ENCODE peak calls at places on chromosomes 12 and 14, in ten cellular contexts. S is cardiac fibroblast; Q is effector memory CD4-positive, alpha-beta T cell; T is HepG2; M is CD4-positive, CD25-positive, alpha-beta regulatory T cell; H is Karpas-422; V is GM23248; B is H7; A is GM12865; F is astrocyte. G is an unnamed sample.

GRCh38 chr12:108309674-108310312 is 29.3 kb downstream of the CMKLR1 start:
- DNase-seq in T (no peak), F (no peak), S (no peak), H (no peak), A (peak; percentile 49), M (no peak), Q (no peak), V (no peak), B (no peak), G (no peak)

GRCh38 chr12:86698581-86698980 is 442.4 kb upstream of the MGAT4C start:
- DNase-seq in M (no peak), B (no peak), S (peak; percentile 69), T (no peak), F (peak; percentile 60), A (no peak), H (no peak), V (peak; percentile 70), Q (no peak), G (peak; percentile 22)

GRCh38 chr14:105199093-105199492 is 18.0 kb upstream of the NUDT14 start:
- DNase-seq in T (no peak), Q (no peak), B (no peak), M (no peak), S (peak; percentile 58), F (peak; percentile 42), H (no peak), A (no peak), V (no peak), G (no peak)

GRCh38 chr12:75783093-75783877 is 248.3 kb downstream of the PHLDA1 start:
- DNase-seq in F (peak; percentile 34), A (no peak), H (no peak), M (no peak), Q (no peak), B (no peak), V (peak; percentile 50), T (no peak), S (no peak), G (no peak)

GRCh38 chr12:51403159-51403558 is 12.0 kb upstream of the GALNT6 start:
- DNase-seq in Q (no peak), B (no peak), T (no peak), V (no peak), F (peak; percentile 49), A (peak; percentile 61), M (no peak), H (no peak), S (peak; percentile 49), G (no peak)

GRCh38 chr12:68169213-68169889 is 9.8 kb upstream of the IFNG start:
- DNase-seq in M (no peak), A (no peak), B (no peak), V (no peak), T (no peak), S (no peak), H (no peak), Q (no peak), F (no peak), G (no peak)

GRCh38 chr12:113242018-113242418 is 20.8 kb downstream of the TPCN1 start:
- DNase-seq in S (no peak), A (no peak), V (peak; percentile 82), H (no peak), Q (no peak), T (no peak), B (no peak), M (no peak), F (peak; percentile 74), G (no peak)

GRCh38 chr14:103641181-103641580 is 12.2 kb downstream of the KLC1 start:
- DNase-seq in V (peak; percentile 83), T (no peak), S (no peak), B (no peak), Q (no peak), A (no peak), H (no peak), M (no peak), F (peak; percentile 83), G (no peak)

GRCh38 chr12:93592641-93593396 is 20.3 kb downstream of the SOCS2 start:
- DNase-seq in F (no peak), M (no peak), H (no peak), V (peak; percentile 25), A (no peak), T (no peak), Q (no peak), B (no peak), S (no peak), G (no peak)

GRCh38 chr12:19220861-19221466 is 91.4 kb downstream of the PLEKHA5 start:
- DNase-seq in F (peak; percentile 93), H (no peak), T (no peak), A (no peak), S (peak; percentile 77), B (no peak), V (peak; percentile 87), Q (no peak), M (no peak), G (no peak)

GRCh38 chr12:53069621-53070410 is 9.4 kb downstream of the SPRYD3 start:
- DNase-seq in A (no peak), M (no peak), B (peak; percentile 66), H (no peak), V (no peak), F (no peak), S (no peak), Q (no peak), T (no peak), G (no peak)

GRCh38 chr12:67630373-67631088 is 18.0 kb upstream of the DYRK2 start:
- DNase-seq in A (peak; percentile 85), M (peak; percentile 91), B (peak; percentile 42), S (peak; percentile 25), H (peak; percentile 61), T (peak; percentile 10), F (no peak), V (no peak), Q (peak; percentile 83), G (no peak)

GRCh38 chr12:14921218-14921617 is 17.1 kb downstream of the ERP27 start:
- DNase-seq in T (no peak), F (no peak), B (no peak), Q (no peak), M (no peak), A (no peak), H (no peak), S (no peak), V (no peak), G (no peak)

GRCh38 chr12:92145731-92146496 is at the start of gene BTG1:
- DNase-seq in Q (peak; percentile 99), T (peak; percentile 98), H (peak; percentile 100), B (peak; percentile 94), A (peak; percentile 100), M (peak; percentile 100), V (peak; percentile 100), F (peak; percentile 99), S (peak; percentile 100), G (peak; percentile 99)

GRCh38 chr12:92146865-92147264 is 1.2 kb upstream of the BTG1 start:
- DNase-seq in T (no peak), H (no peak), A (no peak), M (peak; percentile 2), S (no peak), V (peak; percentile 21), F (no peak), Q (no peak), B (no peak), G (no peak)

GRCh38 chr12:92146497-92146828 is 817 bp upstream of the BTG1 start:
- DNase-seq in A (no peak), B (no peak), H (no peak), V (no peak), F (peak; percentile 50), M (no peak), S (peak; percentile 46), T (no peak), Q (no peak), G (no peak)

GRCh38 chr12:92149563-92149962 is 3.9 kb upstream of the BTG1 start:
- DNase-seq in S (no peak), V (no peak), M (no peak), Q (no peak), A (no peak), H (peak; percentile 6), F (no peak), B (no peak), T (no peak), G (no peak)

DNA sequence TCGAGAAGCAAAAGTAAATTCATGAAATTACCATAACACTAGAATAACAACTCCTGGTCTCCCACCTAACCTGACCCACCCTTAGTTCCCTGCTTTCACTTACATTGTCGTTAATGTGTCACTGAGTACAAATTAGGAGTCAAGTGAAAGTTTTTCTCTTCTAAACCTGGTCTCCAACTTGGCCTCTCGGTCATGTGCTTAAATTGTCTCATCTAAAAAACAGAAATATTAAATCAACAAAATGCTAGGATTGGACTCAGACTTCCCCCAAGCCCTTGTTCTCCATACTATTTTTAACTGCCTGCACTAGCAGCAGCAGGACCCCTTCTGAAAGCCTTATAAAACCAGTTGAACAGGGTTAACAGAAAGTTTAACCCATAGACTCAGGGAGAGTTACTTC is 1.8 kb upstream of the BTG1 start:
- DNase-seq in A (peak; percentile 52), F (no peak), S (no peak), T (no peak), V (no peak), B (no peak), H (peak; percentile 22), Q (no peak), M (peak; percentile 3), G (no peak)
- H3K4me3 ChIP-seq in A (peak overlapping the region; percentile 94), F (no peak overlapping the region), S (no peak overlapping the region), T (no peak overlapping the region), V (peak overlapping the region; percentile 78), B (no peak overlapping the region), H (no peak overlapping the region), Q (peak overlapping the region; percentile 90), M (peak overlapping the region; percentile 99), G (no peak overlapping the region)

GRCh38 chr12:13255792-13256704 is 59.5 kb downstream of the EMP1 start:
- DNase-seq in B (peak; percentile 90), A (peak; percentile 74), Q (peak; percentile 50), V (peak; percentile 94), S (peak; percentile 97), F (peak; percentile 81), M (peak; percentile 54), T (peak; percentile 83), H (peak; percentile 91), G (peak; percentile 60)
- H3K4me3 ChIP-seq in B (peak overlapping the region; percentile 21), A (no peak overlapping the region), Q (no peak overlapping the region), V (peak overlapping the region; percentile 71), S (peak overlapping the region; percentile 34), F (peak overlapping the region; percentile 55), M (no peak overlapping the region), T (no peak overlapping the region), H (no peak overlapping the region), G (peak overlapping the region; percentile 37)

GRCh38 chr14:55272415-55272786 is 1.2 kb downstream of the FBXO34 start:
- DNase-seq in F (no peak), B (no peak), H (peak; percentile 67), Q (no peak), M (no peak), S (no peak), A (no peak), V (no peak), T (no peak), G (no peak)
- H3K4me3 ChIP-seq in F (peak overlapping the region; percentile 99), B (peak overlapping the region; percentile 98), H (peak overlapping the region; percentile 93), Q (peak overlapping the region; percentile 96), M (peak overlapping the region; percentile 89), S (peak overlapping the region; percentile 98), A (peak overlapping the region; percentile 86), V (peak overlapping the region; percentile 94), T (peak overlapping the region; percentile 87), G (peak overlapping the region; percentile 90)

GRCh38 chr14:94026886-94027469 is 838 bp downstream of the OTUB2 start:
- DNase-seq in Q (no peak), S (no peak), A (no peak), M (no peak), F (no peak), H (no peak), B (peak; percentile 74), V (no peak), T (no peak), G (no peak)
- H3K4me3 ChIP-seq in Q (peak overlapping the region; percentile 61), S (peak overlapping the region; percentile 64), A (peak overlapping the region; percentile 58), M (no peak overlapping the region), F (peak overlapping the region; percentile 53), H (no peak overlapping the region), B (peak overlapping the region; percentile 54), V (peak overlapping the region; percentile 75), T (peak overlapping the region; percentile 58), G (peak overlapping the region; percentile 74)

G was measured in BJ.